ENCODE peak calls at places on chromosomes 7 and 10, in four cellular contexts. V is K562, P is HepG2, B is WTC11. Y is an unnamed sample.

GRCh38 chr7:8710124-8710523 is 276.7 kb downstream of the NXPH1 start:
- DNase-seq in P (no peak), B (no peak), V (no peak), Y (no peak)

GRCh38 chr10:47027108-47027811 is 116.0 kb downstream of the PTPN20 start:
- DNase-seq in V (no peak), B (peak; percentile 5), P (no peak), Y (no peak)

GRCh38 chr10:3054816-3055202 is 12.5 kb upstream of the PFKP start:
- DNase-seq in V (no peak), P (no peak), B (no peak), Y (no peak)

GRCh38 chr7:3107889-3108570 is 64.4 kb upstream of the CARD11 start:
- DNase-seq in V (no peak), P (no peak), B (no peak), Y (no peak)

GRCh38 chr7:3243680-3244079 is 57.4 kb upstream of the SDK1 start:
- DNase-seq in P (no peak), V (no peak), B (no peak), Y (no peak)

GRCh38 chr10:93413252-93413689 is 68.9 kb downstream of the MYOF start:
- DNase-seq in B (no peak), V (no peak), P (no peak), Y (no peak)

GRCh38 chr7:33996899-33997298 is 91.6 kb downstream of the BMPER start:
- DNase-seq in P (no peak), B (no peak), V (no peak), Y (no peak)

GRCh38 chr7:40405991-40406390 is 271.2 kb downstream of the SUGCT start:
- DNase-seq in V (no peak), B (no peak), P (no peak), Y (no peak)

GRCh38 chr7:43871064-43871463 is 1.7 kb upstream of the MRPS24 start:
- DNase-seq in B (no peak), V (no peak), P (no peak), Y (no peak)

GRCh38 chr7:101243786-101244384 is 996 bp downstream of the FIS1 start:
- DNase-seq in V (no peak), P (no peak), B (peak; percentile 83), Y (no peak)

GRCh38 chr10:131239926-131240325 is 71.6 kb downstream of the TCERG1L start:
- DNase-seq in V (no peak), B (no peak), P (no peak), Y (no peak)

GRCh38 chr7:136369225-136369624 is 392.1 kb upstream of the MTPN start:
- DNase-seq in P (no peak), V (no peak), B (no peak), Y (no peak)

GRCh38 chr7:21412291-21412896 is 15.5 kb upstream of the SP4 start:
- DNase-seq in V (peak; percentile 20), B (no peak), P (no peak), Y (peak; percentile 43)

GRCh38 chr7:107002804-107003137 is 41.7 kb upstream of the PRKAR2B start:
- DNase-seq in P (no peak), V (no peak), B (no peak), Y (no peak)

GRCh38 chr10:91709394-91709798 is 76.5 kb upstream of the PPP1R3C start:
- DNase-seq in P (no peak), B (no peak), V (no peak), Y (no peak)

GRCh38 chr7:92135100-92135429 is 788 bp upstream of the CYP51A1 start:
- DNase-seq in P (peak; percentile 40), B (no peak), V (peak; percentile 57), Y (no peak)

GRCh38 chr10:480928-481551 is 208.4 kb downstream of the DIP2C start:
- DNase-seq in V (no peak), B (no peak), P (no peak), Y (no peak)

GRCh38 chr7:66043681-66044497 is 31.7 kb upstream of the ASL start:
- DNase-seq in P (no peak), B (peak; percentile 60), V (no peak), Y (no peak)

DNA sequence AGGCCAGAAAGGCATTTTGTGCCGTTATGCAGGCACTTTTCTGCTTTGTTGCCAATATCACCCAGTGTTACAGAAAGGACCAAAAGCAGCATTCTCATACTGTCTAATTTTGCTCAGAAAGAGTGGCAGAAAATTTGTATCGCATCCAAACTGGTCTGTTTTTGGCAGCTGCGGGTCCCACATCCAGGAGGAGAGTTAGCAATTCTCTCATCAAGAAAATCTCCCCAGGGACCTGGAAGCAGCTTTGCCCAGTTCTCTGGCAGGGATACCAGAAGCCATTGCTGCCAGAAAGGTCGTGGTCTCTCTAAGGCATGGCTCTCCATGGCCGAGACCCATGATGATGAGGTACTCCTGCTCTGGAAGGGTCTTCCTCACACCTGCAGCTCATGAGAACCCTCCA is 489.2 kb upstream of the ZMIZ1 start:
- DNase-seq in B (no peak), V (no peak), P (no peak), Y (no peak)
- TF ChIP-seq CREM in B (no peak), V (no peak), P (no peak), Y (no peak)

GRCh38 chr10:101773923-101774588 is 1.9 kb downstream of the FGF8 start:
- DNase-seq in P (no peak), B (no peak), V (no peak), Y (no peak)
- TF ChIP-seq CREM in P (no peak), B (no peak), V (no peak), Y (no peak)

GRCh38 chr7:131011976-131012375 is 278.0 kb upstream of the KLF14 start:
- DNase-seq in V (peak; percentile 30), P (no peak), B (no peak), Y (no peak)
- TF ChIP-seq CREM in V (no peak), P (no peak), B (no peak), Y (no peak)

GRCh38 chr10:117090831-117091230 is 47.2 kb downstream of the VAX1 start:
- DNase-seq in B (no peak), P (no peak), V (no peak), Y (no peak)

GRCh38 chr10:117092386-117092785 is 45.7 kb downstream of the VAX1 start:
- DNase-seq in B (no peak), V (no peak), P (no peak), Y (no peak)

GRCh38 chr10:117094856-117095255 is 43.2 kb downstream of the VAX1 start:
- DNase-seq in P (no peak), V (no peak), B (no peak), Y (no peak)

DNA sequence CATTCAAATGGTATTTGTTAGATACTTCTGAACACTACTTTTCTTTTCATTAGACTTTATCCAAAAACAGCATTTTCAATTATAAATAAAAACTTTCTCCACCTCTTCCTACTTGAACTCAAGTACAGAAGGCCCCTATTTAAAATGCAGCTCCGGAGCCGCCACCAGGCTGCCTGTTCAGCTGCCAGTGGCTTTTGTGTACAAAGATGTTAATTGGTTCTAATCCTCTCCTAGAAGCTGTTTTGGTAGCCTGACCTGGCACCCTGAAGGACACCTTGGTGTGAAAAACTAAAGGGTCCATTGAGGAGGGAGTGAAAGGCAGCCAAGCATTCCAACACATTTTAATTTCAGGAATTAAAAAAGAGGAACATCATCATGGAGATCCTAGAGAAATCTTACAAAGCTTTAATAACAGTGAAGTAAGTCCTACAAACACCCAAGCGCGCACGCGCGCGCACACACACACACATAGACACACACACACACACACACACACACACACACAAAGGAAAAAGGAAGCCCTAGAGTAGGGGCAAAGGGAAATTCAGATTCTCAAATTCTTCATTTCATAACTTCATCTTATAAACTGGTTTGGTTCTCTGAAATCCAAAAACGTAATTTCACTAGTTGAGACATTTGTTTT is 41.4 kb downstream of the VAX1 start:
- DNase-seq in V (no peak), P (no peak), B (peak; percentile 13), Y (no peak)
- TF ChIP-seq CREM in V (no peak), P (no peak), B (no peak), Y (no peak)

GRCh38 chr7:26863504-26864308 is 684 bp downstream of the SKAP2 start:
- DNase-seq in P (peak; percentile 12), B (no peak), V (peak; percentile 59), Y (peak; percentile 37)
- TF ChIP-seq CREM in P (no peak), B (no peak), V (peak; percentile 14), Y (peak; percentile 15)

GRCh38 chr7:70183278-70183677 is 585.0 kb downstream of the AUTS2 start:
- DNase-seq in B (no peak), P (no peak), V (no peak), Y (no peak)

GRCh38 chr7:70177166-70177565 is 578.9 kb downstream of the AUTS2 start:
- DNase-seq in P (no peak), B (no peak), V (no peak), Y (no peak)

GRCh38 chr7:70182516-70182915 is 584.2 kb downstream of the AUTS2 start:
- DNase-seq in V (no peak), B (no peak), P (no peak), Y (no peak)

GRCh38 chr7:70178206-70178605 is 579.9 kb downstream of the AUTS2 start:
- DNase-seq in B (no peak), P (no peak), V (no peak), Y (no peak)

DNA sequence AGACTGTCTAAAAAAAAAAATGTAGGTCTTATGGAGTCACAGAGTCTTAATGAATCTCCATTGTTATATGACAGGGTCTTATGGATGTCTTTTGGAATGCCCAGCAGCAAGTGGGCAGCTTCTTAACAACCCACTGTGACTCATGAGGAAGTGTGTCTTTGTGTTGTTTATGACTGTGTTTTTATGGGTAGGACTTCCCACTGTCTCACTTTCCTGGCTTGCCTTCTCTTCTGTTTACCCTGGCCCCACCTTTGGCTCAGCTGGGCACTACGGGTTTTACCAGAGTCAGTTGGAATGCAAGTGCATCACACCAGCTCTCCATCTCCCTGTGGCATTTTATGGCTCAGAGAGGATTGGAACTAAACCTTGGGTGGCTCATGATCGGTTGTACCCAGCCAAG is 580.5 kb downstream of the AUTS2 start:
- DNase-seq in B (no peak), V (no peak), P (no peak), Y (no peak)
- TF ChIP-seq CREM in B (no peak), V (no peak), P (no peak), Y (no peak)

GRCh38 chr10:10873289-10873688 is 144.4 kb upstream of the CELF2 start:
- DNase-seq in B (no peak), V (no peak), P (no peak), Y (no peak)
- TF ChIP-seq CREM in B (no peak), V (no peak), P (no peak), Y (no peak)

DNA sequence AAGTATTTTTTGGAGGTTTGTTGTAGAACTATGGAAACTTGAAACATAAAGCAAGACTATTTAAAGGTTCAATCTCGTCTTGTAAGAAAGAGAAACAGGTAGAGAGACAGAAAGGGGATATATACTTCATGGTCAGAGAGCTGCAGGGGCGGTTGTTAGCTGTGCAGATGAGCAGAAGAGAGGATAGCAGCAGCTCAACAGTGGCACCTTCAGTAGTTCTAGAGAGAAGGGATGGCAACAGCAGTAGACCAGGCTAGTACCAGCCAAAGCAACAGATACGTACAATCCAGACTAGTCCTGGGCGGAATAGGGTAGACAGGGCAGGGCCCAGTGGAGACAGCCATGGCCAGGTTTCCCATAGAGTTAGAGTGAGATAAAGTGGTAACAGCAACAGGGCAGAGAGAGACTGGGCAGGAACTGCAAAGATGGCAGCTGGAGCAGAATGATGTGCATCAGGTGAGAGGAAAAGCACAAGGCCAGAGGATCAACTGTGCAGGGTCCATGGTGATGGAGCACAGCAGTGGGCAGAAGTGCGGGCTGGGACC is 145.2 kb downstream of the FRMD4A start:
- DNase-seq in P (peak; percentile 84), B (peak; percentile 42), V (peak; percentile 85), Y (peak; percentile 86)
- TF ChIP-seq CREM in P (no peak), B (peak; percentile 88), V (peak; percentile 70), Y (peak; percentile 93)

DNA sequence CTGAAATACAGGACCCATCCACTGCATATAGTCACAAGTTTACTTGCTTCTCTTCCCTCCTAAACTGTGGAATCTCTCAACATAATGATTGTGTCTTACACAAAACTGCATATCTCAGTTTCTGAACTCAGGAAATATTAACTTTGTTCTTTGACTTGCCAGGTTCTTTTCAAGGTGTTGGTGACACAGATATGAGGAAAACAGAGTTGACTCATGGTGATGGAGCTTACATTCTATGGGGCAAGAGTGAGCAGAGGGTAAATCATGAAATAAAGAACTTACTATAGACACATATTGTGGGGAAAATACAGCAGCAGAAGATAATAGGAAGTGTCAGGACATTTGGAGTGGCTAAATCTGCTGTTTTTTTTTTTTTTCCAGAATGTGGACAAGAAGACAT is 72.5 kb upstream of the IGFBP3 start:
- DNase-seq in V (no peak), B (no peak), P (no peak), Y (no peak)
- TF ChIP-seq CREM in V (no peak), B (no peak), P (no peak), Y (no peak)